ENCODE peak calls at places on chromosomes 5 and 9, in five cellular contexts. N, M, X, W and P are unnamed samples.

GRCh38 chr5:154285661-154286408 is 95.3 kb downstream of the GALNT10 start:
- DNase-seq in M (no peak), N (peak; percentile 63), W (peak; percentile 61), X (no peak), P (peak; percentile 79)

GRCh38 chr5:36950586-36951457 is 74.3 kb downstream of the NIPBL start:
- DNase-seq in X (no peak), M (no peak), N (peak; percentile 41), W (peak; percentile 65), P (peak; percentile 69)

GRCh38 chr5:39624268-39624886 is 199.6 kb upstream of the DAB2 start:
- DNase-seq in M (peak; percentile 58), N (peak; percentile 52), W (peak; percentile 96), X (no peak), P (peak; percentile 38)

GRCh38 chr5:113338628-113339027 is 96.2 kb downstream of the TSSK1B start:
- DNase-seq in N (no peak), W (no peak), M (no peak), X (no peak), P (peak; percentile 77)

GRCh38 chr5:65364907-65365306 is 116.8 kb downstream of the ADAMTS6 start:
- DNase-seq in X (no peak), M (no peak), W (no peak), N (peak; percentile 40), P (peak; percentile 74)

GRCh38 chr9:137439158-137439714 is 1.9 kb downstream of the ENTPD8 start:
- DNase-seq in X (no peak), M (no peak), W (no peak), N (no peak), P (no peak)

GRCh38 chr9:95008151-95008771 is 281.8 kb downstream of the AOPEP start:
- DNase-seq in X (no peak), M (peak; percentile 31), W (peak; percentile 65), N (no peak), P (peak; percentile 56)

GRCh38 chr9:121557581-121558422 is 58.2 kb upstream of the GGTA1 start:
- DNase-seq in N (peak; percentile 97), W (peak; percentile 87), M (peak; percentile 69), X (no peak), P (peak; percentile 84)

GRCh38 chr9:122897969-122898368 is 7.2 kb downstream of the RC3H2 start:
- DNase-seq in W (no peak), X (no peak), M (no peak), N (no peak), P (no peak)

GRCh38 chr9:7752481-7752880 is 47.1 kb downstream of the DMAC1 start:
- DNase-seq in W (no peak), N (no peak), X (no peak), M (no peak), P (no peak)

GRCh38 chr9:96565684-96566360 is 53.8 kb downstream of the CDC14B start:
- DNase-seq in X (no peak), W (no peak), N (no peak), M (no peak), P (peak; percentile 49)

GRCh38 chr9:84061613-84062205 is 81.1 kb downstream of the RMI1 start:
- DNase-seq in X (no peak), W (no peak), N (no peak), M (no peak), P (no peak)

GRCh38 chr5:127088226-127088625 is 14.9 kb upstream of the C5orf63 start:
- DNase-seq in X (no peak), W (peak; percentile 89), N (peak; percentile 98), M (no peak), P (peak; percentile 98)

GRCh38 chr5:112923148-112923917 is 1.3 kb upstream of the REEP5 start:
- DNase-seq in W (no peak), X (peak; percentile 73), N (no peak), M (no peak), P (no peak)

GRCh38 chr9:109886617-109887016 is 106.6 kb downstream of the PALM2AKAP2 start:
- DNase-seq in M (no peak), W (no peak), N (no peak), X (no peak), P (no peak)

GRCh38 chr5:38742821-38743220 is 103.0 kb upstream of the OSMR start:
- DNase-seq in X (no peak), M (no peak), W (no peak), N (no peak), P (no peak)

GRCh38 chr9:99222416-99223280 is 566 bp downstream of the SEC61B start:
- DNase-seq in M (no peak), X (no peak), N (no peak), W (no peak), P (peak; percentile 38)

GRCh38 chr9:134950811-134951210 is 33.1 kb upstream of the FCN1 start:
- DNase-seq in W (no peak), X (no peak), M (no peak), N (no peak), P (no peak)

GRCh38 chr5:119049824-119050449 is 20.9 kb upstream of the DMXL1 start:
- DNase-seq in N (peak; percentile 54), X (no peak), M (no peak), W (no peak), P (peak; percentile 53)

GRCh38 chr5:14440598-14441401 is 140.8 kb upstream of the OTULINL start:
- DNase-seq in N (peak; percentile 84), M (peak; percentile 30), X (no peak), W (no peak), P (peak; percentile 96)